ENCODE peak calls at places on chromosome 17, in nine cellular contexts. F, H, Y, P, Z, L, Q, U and K are unnamed samples.

GRCh38 chr17:8140058-8140412 is 12.2 kb downstream of the PER1 start:
- DNase-seq in F (no peak), H (peak), Y (no peak), P (no peak), Z (no peak), L (peak), Q (no peak), U (no peak), K (peak)

GRCh38 chr17:1967092-1967662 is 58.0 kb downstream of the RTN4RL1 start:
- DNase-seq in F (no peak), H (no peak), Y (no peak), P (no peak), Z (no peak), L (no peak), Q (no peak), U (no peak), K (no peak)

GRCh38 chr17:34354637-34355036 is 1.6 kb upstream of the CCL13 start:
- DNase-seq in F (no peak), H (no peak), Y (no peak), P (no peak), Z (no peak), L (no peak), Q (no peak), U (no peak), K (no peak)

GRCh38 chr17:4679652-4680051 is 24.3 kb downstream of the PELP1 start:
- DNase-seq in F (no peak), H (no peak), Y (no peak), P (no peak), Z (no peak), L (no peak), Q (no peak), U (no peak), K (no peak)

GRCh38 chr17:57755479-57756070 is 10.5 kb upstream of the CCDC182 start:
- DNase-seq in F (no peak), H (no peak), Y (no peak), P (no peak), Z (no peak), L (no peak), Q (no peak), U (no peak), K (no peak)

GRCh38 chr17:62690168-62690897 is 62.9 kb downstream of the MRC2 start:
- DNase-seq in F (no peak), H (no peak), Y (no peak), P (no peak), Z (no peak), L (no peak), Q (no peak), U (no peak), K (no peak)

GRCh38 chr17:18246880-18247612 is 11.5 kb downstream of the FLII start:
- DNase-seq in F (peak), H (peak), Y (no peak), P (no peak), Z (no peak), L (no peak), Q (peak), U (peak), K (no peak)

GRCh38 chr17:42111901-42112551 is 488 bp downstream of the DHX58 start:
- DNase-seq in F (peak), H (peak), Y (no peak), P (no peak), Z (no peak), L (no peak), Q (peak), U (peak), K (no peak)

GRCh38 chr17:36807496-36808180 is 129.6 kb upstream of the LHX1 start:
- DNase-seq in F (no peak), H (no peak), Y (no peak), P (no peak), Z (no peak), L (no peak), Q (no peak), U (no peak), K (no peak)

GRCh38 chr17:55295411-55296170 is 30.8 kb downstream of the HLF start:
- DNase-seq in F (peak), H (no peak), Y (no peak), P (no peak), Z (no peak), L (no peak), Q (peak), U (peak), K (peak)